ENCODE peak calls at places on chromosomes 1 and 21, in nine cellular contexts. U is transverse colon, N is K562, E is suprapubic skin, R is breast epithelium, P is upper lobe of left lung, S is stomach, X is endothelial cell of umbilical vein, Q is spleen. O is an unnamed sample. For H3K4me1, the result is how much of the 10 kb centered on the place peaks cover.

GRCh38 chr1:203673550-203674411 is 47.1 kb downstream of the ATP2B4 start:
- DNase-seq in X (peak), Q (peak), U (peak), R (no peak), E (peak), P (peak), S (peak), N (peak), O (peak)

GRCh38 chr1:162564762-162565218 is 3.3 kb downstream of the UAP1 start:
- DNase-seq in U (no peak), N (no peak), S (no peak), Q (no peak), P (no peak), E (no peak), R (no peak), X (no peak), O (no peak)

GRCh38 chr1:33099290-33100118 is 18.6 kb downstream of the AZIN2 start:
- DNase-seq in Q (peak), P (peak), R (peak), U (peak), N (no peak), X (no peak), S (peak), E (no peak), O (no peak)

GRCh38 chr1:232952514-232953175 is 2.2 kb downstream of the NTPCR start:
- DNase-seq in E (no peak), Q (no peak), U (peak), P (peak), X (peak), S (peak), N (peak), R (no peak), O (no peak)

GRCh38 chr1:218383681-218384080 is 38.5 kb downstream of the TGFB2 start:
- DNase-seq in Q (no peak), X (peak), P (no peak), N (no peak), U (no peak), E (no peak), S (no peak), R (no peak), O (no peak)

GRCh38 chr1:197127513-197127912 is 19.0 kb downstream of the ASPM start:
- DNase-seq in X (no peak), Q (no peak), N (no peak), R (no peak), U (no peak), S (no peak), P (no peak), E (no peak), O (no peak)

GRCh38 chr1:151458936-151459330 is 361 bp downstream of the POGZ start:
- DNase-seq in R (peak), X (peak), E (peak), U (peak), Q (peak), N (peak), P (peak), S (peak), O (peak)

GRCh38 chr1:21383785-21384401 is 56.0 kb upstream of the NBPF3 start:
- DNase-seq in U (no peak), N (no peak), S (no peak), X (no peak), R (no peak), P (no peak), Q (no peak), E (no peak), O (no peak)

GRCh38 chr1:18907021-18907913 is 4.9 kb upstream of the ALDH4A1 start:
- DNase-seq in N (peak), P (peak), U (peak), R (no peak), S (peak), Q (peak), E (no peak), X (peak), O (peak)

GRCh38 chr1:2529776-2530500 is at the start of gene HES5:
- DNase-seq in Q (no peak), P (no peak), U (peak), S (peak), X (no peak), N (peak), R (no peak), E (no peak), O (no peak)

GRCh38 chr1:35931424-35932157 is 686 bp downstream of the AGO3 start:
- DNase-seq in E (peak), R (no peak), S (peak), U (peak), Q (no peak), X (peak), N (no peak), P (peak), O (no peak)

GRCh38 chr1:184380468-184380867 is 6.4 kb upstream of the C1orf21 start:
- DNase-seq in X (no peak), Q (no peak), N (no peak), R (no peak), S (no peak), P (no peak), U (no peak), E (no peak), O (no peak)

GRCh38 chr1:160362168-160362941 is 4.5 kb upstream of the NHLH1 start:
- DNase-seq in P (no peak), U (no peak), N (peak), E (no peak), S (no peak), Q (no peak), X (no peak), R (no peak), O (no peak)

GRCh38 chr1:209723761-209724693 is 19.4 kb downstream of the HSD11B1 start:
- DNase-seq in U (no peak), N (no peak), S (no peak), R (no peak), X (no peak), P (no peak), Q (no peak), E (no peak), O (no peak)

GRCh38 chr1:172112573-172112972 is 271.3 kb downstream of the DNM3 start:
- DNase-seq in S (no peak), N (no peak), E (no peak), R (no peak), U (no peak), X (no peak), P (no peak), Q (no peak), O (no peak)

GRCh38 chr1:80678438-80678837 is 1122.3 kb upstream of the ADGRL2 start:
- DNase-seq in R (no peak), X (no peak), P (no peak), N (no peak), U (no peak), S (no peak), E (no peak), Q (no peak), O (no peak)

GRCh38 chr1:104197516-104197915 is 447.8 kb downstream of the AMY1C start:
- DNase-seq in R (no peak), S (no peak), E (no peak), P (no peak), N (no peak), Q (no peak), X (no peak), U (no peak), O (no peak)

GRCh38 chr1:197917813-197918646 is 858 bp downstream of the LHX9 start:
- DNase-seq in S (no peak), E (no peak), U (no peak), P (no peak), N (no peak), X (peak), R (no peak), Q (peak), O (no peak)

GRCh38 chr1:32925360-32926142 is 24.4 kb upstream of the TMEM54 start:
- DNase-seq in N (no peak), X (peak), Q (no peak), R (no peak), U (peak), P (peak), E (no peak), S (no peak), O (no peak)

GRCh38 chr1:236103646-236104218 is 38.6 kb upstream of the GPR137B start:
- DNase-seq in X (peak), Q (no peak), N (peak), P (peak), R (no peak), S (peak), U (peak), E (no peak), O (no peak)

GRCh38 chr1:172531412-172531811 is 1.5 kb upstream of the SUCO start:
- DNase-seq in S (no peak), Q (no peak), N (no peak), R (no peak), E (no peak), X (no peak), P (no peak), U (no peak), O (no peak)

GRCh38 chr1:202105571-202106339 is 17.0 kb upstream of the GPR37L1 start:
- DNase-seq in E (no peak), Q (no peak), U (peak), R (no peak), S (peak), P (peak), N (peak), X (no peak), O (no peak)

GRCh38 chr21:21003701-21004100 is 5.5 kb downstream of the NCAM2 start:
- DNase-seq in Q (no peak), U (no peak), S (no peak), R (no peak), X (peak), N (peak), P (no peak), E (no peak), O (no peak)

GRCh38 chr1:231315887-231316286 is 21.8 kb downstream of the EXOC8 start:
- DNase-seq in R (no peak), X (peak), N (peak), P (peak), U (peak), E (no peak), Q (peak), S (peak), O (no peak)

GRCh38 chr1:38140025-38140487 is 93.5 kb upstream of the POU3F1 start:
- DNase-seq in U (no peak), R (no peak), Q (no peak), E (no peak), N (no peak), P (no peak), X (no peak), S (no peak), O (no peak)

GRCh38 chr1:108327534-108328462 is 83.9 kb upstream of the NBPF4 start:
- DNase-seq in P (no peak), E (no peak), S (no peak), U (no peak), X (no peak), R (no peak), N (no peak), Q (no peak), O (no peak)

GRCh38 chr1:24896596-24897262 is 33.3 kb downstream of the RUNX3 start:
- DNase-seq in Q (no peak), N (no peak), R (peak), S (peak), E (peak), X (no peak), U (peak), P (peak), O (no peak)

GRCh38 chr1:210830034-210831028 is 303.6 kb downstream of the KCNH1 start:
- DNase-seq in P (no peak), E (no peak), Q (no peak), R (no peak), X (no peak), U (no peak), N (no peak), S (no peak), O (no peak)

GRCh38 chr1:32715901-32716311 is 13.3 kb upstream of the SYNC start:
- DNase-seq in P (no peak), R (no peak), E (no peak), Q (no peak), X (no peak), S (no peak), N (no peak), U (no peak), O (no peak)

GRCh38 chr1:103576065-103576464 is 4.7 kb downstream of the AMY2B start:
- DNase-seq in Q (no peak), E (no peak), S (no peak), R (no peak), X (no peak), P (no peak), U (no peak), N (no peak), O (no peak)

GRCh38 chr1:153763365-153764225 is 11.6 kb upstream of the SLC27A3 start:
- DNase-seq in S (no peak), X (peak), Q (peak), R (no peak), P (peak), N (no peak), E (no peak), U (no peak), O (no peak)

GRCh38 chr1:155070721-155071556 is 7.4 kb downstream of the EFNA4 start:
- DNase-seq in U (peak), Q (peak), E (peak), R (no peak), X (peak), P (peak), N (peak), S (peak), O (peak)

GRCh38 chr21:36509966-36510742 is 30.2 kb upstream of the CLDN14 start:
- DNase-seq in X (peak), U (peak), E (no peak), Q (no peak), S (peak), P (peak), N (no peak), R (peak), O (no peak)

GRCh38 chr1:12173631-12174121 is 6.9 kb downstream of the TNFRSF1B start:
- DNase-seq in R (no peak), X (no peak), P (peak), Q (peak), N (peak), E (peak), S (peak), U (peak), O (no peak)
- TF ChIP-seq POLR2AphosphoS5 in R (no peak), X (no peak), P (peak), Q (peak), N (no peak), E (no peak), S (peak), U (no peak), O (no peak)

GRCh38 chr1:112646225-112646624 is 26.6 kb downstream of the CAPZA1 start:
- DNase-seq in U (no peak), S (no peak), N (no peak), R (no peak), E (no peak), P (no peak), X (no peak), Q (no peak), O (no peak)
- H3K4me1 ChIP-seq in U (under half), S (under half), N (under half), R (under half), E (under half), P (under half), X (under half), Q (half or more), O (under half)

GRCh38 chr1:48665743-48666142 is 110.9 kb downstream of the BEND5 start:
- DNase-seq in Q (no peak), S (no peak), E (no peak), X (no peak), P (no peak), U (no peak), N (no peak), R (no peak), O (no peak)
- H3K4me3 ChIP-seq in Q (no peak), S (no peak), E (no peak), X (no peak), P (no peak), U (no peak), N (no peak), R (no peak), O (no peak)

DNA sequence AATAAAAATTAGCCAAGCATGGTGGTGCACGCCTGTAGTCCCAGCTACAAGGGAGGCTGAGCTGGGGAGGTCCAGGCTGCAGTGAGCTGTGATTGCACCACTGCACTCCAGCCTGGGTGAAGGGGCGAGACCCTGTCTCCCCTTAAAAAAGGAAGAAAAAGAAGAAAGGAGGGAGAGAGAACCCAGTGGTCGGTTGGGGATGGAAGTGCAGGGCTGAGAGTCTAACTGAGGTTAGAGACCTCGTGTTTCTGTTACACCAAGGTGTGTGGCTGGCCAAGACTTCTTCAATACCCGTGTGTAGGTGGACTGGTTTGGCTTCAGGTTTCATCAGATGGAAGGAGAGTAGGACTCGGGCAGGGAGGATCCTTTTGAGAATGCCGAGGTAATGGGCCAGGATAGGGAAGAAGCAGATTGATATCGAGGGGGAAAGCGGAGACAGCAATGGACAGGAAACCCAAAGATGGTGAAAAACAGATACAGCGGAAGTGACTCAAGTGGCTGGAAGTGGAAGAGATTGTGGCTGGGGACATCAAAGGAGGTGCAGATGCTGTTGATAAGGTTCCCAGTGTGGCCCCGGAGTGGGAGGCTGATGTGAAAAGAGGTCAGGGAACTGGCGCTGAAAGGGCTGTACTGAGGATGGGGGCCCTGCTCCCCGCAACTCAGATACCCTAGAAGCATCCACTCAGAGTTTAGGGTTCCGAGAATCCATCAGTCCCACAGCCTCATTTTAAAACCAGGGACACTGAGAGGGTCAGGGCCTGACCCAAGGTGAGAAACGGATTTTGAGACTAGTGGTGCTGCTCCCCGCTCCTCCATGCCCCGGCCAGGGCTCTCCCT is 681 bp upstream of the UBXN10 start:
- DNase-seq in R (no peak), S (no peak), U (no peak), E (no peak), P (no peak), Q (no peak), N (peak), X (no peak), O (no peak)
- TF ChIP-seq POLR2AphosphoS5 in R (no peak), S (no peak), U (no peak), E (no peak), P (no peak), Q (no peak), N (peak), X (no peak), O (no peak)

GRCh38 chr1:229693124-229693523 is 67.1 kb downstream of the URB2 start:
- DNase-seq in N (no peak), X (no peak), Q (no peak), E (no peak), U (no peak), S (no peak), R (no peak), P (no peak), O (no peak)
- H3K4me1 ChIP-seq in N (under half), X (under half), Q (under half), E (under half), U (under half), S (under half), R (under half), P (under half), O (under half)

GRCh38 chr1:200409761-200410565 is at the start of gene ZNF281:
- DNase-seq in S (peak), Q (peak), N (peak), X (peak), R (peak), U (peak), E (peak), P (peak), O (peak)

GRCh38 chr1:200411406-200412257 is 1.8 kb upstream of the ZNF281 start:
- DNase-seq in S (no peak), N (no peak), P (no peak), E (no peak), X (no peak), U (no peak), R (no peak), Q (no peak), O (no peak)

GRCh38 chr1:200414657-200415056 is 4.8 kb upstream of the ZNF281 start:
- DNase-seq in E (no peak), Q (no peak), S (no peak), R (no peak), P (no peak), N (no peak), X (no peak), U (no peak), O (no peak)

GRCh38 chr1:200409203-200409760 is 554 bp downstream of the ZNF281 start:
- DNase-seq in U (peak), R (no peak), E (peak), S (peak), Q (peak), X (peak), N (peak), P (peak), O (peak)

DNA sequence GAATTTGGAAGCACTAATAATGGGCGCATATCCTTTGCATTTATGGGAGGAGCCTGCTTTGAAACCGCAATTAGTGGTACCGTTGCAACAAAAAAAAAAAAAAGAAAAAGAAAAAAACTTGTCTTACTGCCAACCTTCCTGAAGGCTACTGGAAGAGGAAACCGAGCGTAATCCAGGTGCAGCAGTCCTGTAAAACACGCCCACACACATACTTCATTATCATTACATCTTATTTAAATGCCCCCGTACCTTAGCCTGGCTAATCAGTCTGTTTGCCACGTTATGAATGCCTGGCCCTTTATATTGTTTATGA is 686 bp upstream of the ZNF281 start:
- DNase-seq in E (no peak), S (no peak), X (no peak), R (no peak), P (peak), N (no peak), Q (no peak), U (peak), O (no peak)
- H3K4me3 ChIP-seq in E (peak), S (peak), X (peak), R (peak), P (peak), N (peak), Q (peak), U (peak), O (peak)

GRCh38 chr1:164592634-164593033 is 33.6 kb downstream of the PBX1 start:
- DNase-seq in S (no peak), E (no peak), Q (no peak), R (no peak), P (no peak), N (no peak), X (no peak), U (no peak), O (no peak)
- TF ChIP-seq POLR2AphosphoS5 in S (no peak), E (no peak), Q (no peak), R (no peak), P (no peak), N (no peak), X (no peak), U (no peak), O (no peak)

DNA sequence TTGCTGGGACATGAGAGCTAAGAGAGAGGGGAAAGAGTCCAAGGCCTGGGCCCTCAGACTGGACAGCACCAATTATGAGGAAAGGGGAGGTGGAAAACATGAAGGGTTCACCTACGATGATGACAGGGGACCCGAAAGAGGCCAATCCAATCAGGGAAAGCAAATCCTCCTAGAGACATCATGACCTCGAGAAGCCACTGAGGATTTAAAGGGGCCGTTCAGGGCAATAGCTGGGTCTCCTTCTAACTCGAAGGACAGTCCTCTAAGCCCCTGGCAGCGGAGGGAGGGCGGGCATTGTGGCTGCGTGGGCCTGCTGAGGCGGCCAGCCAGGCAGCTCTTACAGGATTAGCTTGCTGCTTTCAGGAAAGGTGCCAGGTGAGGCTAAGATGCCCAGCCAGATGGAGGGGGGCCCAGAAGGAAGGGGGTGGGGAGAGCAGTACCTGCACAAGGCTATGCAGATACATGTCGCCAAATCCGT is 7.4 kb downstream of the MEF2D start:
- DNase-seq in X (no peak), N (no peak), P (no peak), Q (no peak), S (peak), E (no peak), R (no peak), U (peak), O (no peak)
- H3K4me1 ChIP-seq in X (under half), N (half or more), P (half or more), Q (half or more), S (half or more), E (half or more), R (half or more), U (half or more), O (half or more)

O was measured in sigmoid colon.